ENCODE peak calls at places on chromosomes 13 and 19, in four cellular contexts. One of them, this sample, is unnamed.

GRCh38 chr13:28505543-28506135 is 10.7 kb upstream of the FLT1 start:
- DNase-seq in T1000: no peak
- DNase-seq in astrocyte of the spinal cord: no peak
- DNase-seq in stimulated activated naive CD8-positive, alpha-beta T cell treated with anti-CD3 and anti-CD28 coated beads, Interleukin-15, Interleukin-2, amounts not matched to agents 100 U/mL and 50 U/mL, for 24 hours: no peak
- DNase-seq in this sample: no peak

GRCh38 chr13:47310376-47310775 is 413.5 kb upstream of the HTR2A start:
- DNase-seq in T1000: no peak
- DNase-seq in astrocyte of the spinal cord: no peak
- DNase-seq in stimulated activated naive CD8-positive, alpha-beta T cell treated with anti-CD3 and anti-CD28 coated beads, Interleukin-15, Interleukin-2, amounts not matched to agents 100 U/mL and 50 U/mL, for 24 hours: no peak
- DNase-seq in this sample: peak; percentile 57

GRCh38 chr19:3547301-3547731 is 8.3 kb downstream of the TEKTIP1 start:
- DNase-seq in T1000: no peak
- DNase-seq in astrocyte of the spinal cord: no peak
- DNase-seq in stimulated activated naive CD8-positive, alpha-beta T cell treated with anti-CD3 and anti-CD28 coated beads, Interleukin-15, Interleukin-2, amounts not matched to agents 100 U/mL and 50 U/mL, for 24 hours: peak; percentile 68
- DNase-seq in this sample: no peak

GRCh38 chr13:43298799-43299198 is 275.4 kb downstream of the DNAJC15 start:
- DNase-seq in T1000: no peak
- DNase-seq in astrocyte of the spinal cord: no peak
- DNase-seq in stimulated activated naive CD8-positive, alpha-beta T cell treated with anti-CD3 and anti-CD28 coated beads, Interleukin-15, Interleukin-2, amounts not matched to agents 100 U/mL and 50 U/mL, for 24 hours: no peak
- DNase-seq in this sample: peak; percentile 23

GRCh38 chr13:50460366-50460765 is 383.1 kb downstream of the DLEU7 start:
- DNase-seq in T1000: no peak
- DNase-seq in astrocyte of the spinal cord: no peak
- DNase-seq in stimulated activated naive CD8-positive, alpha-beta T cell treated with anti-CD3 and anti-CD28 coated beads, Interleukin-15, Interleukin-2, amounts not matched to agents 100 U/mL and 50 U/mL, for 24 hours: no peak
- DNase-seq in this sample: peak; percentile 75

GRCh38 chr13:21616880-21617279 is 12.9 kb upstream of the MICU2 start:
- DNase-seq in T1000: no peak
- DNase-seq in astrocyte of the spinal cord: no peak
- DNase-seq in stimulated activated naive CD8-positive, alpha-beta T cell treated with anti-CD3 and anti-CD28 coated beads, Interleukin-15, Interleukin-2, amounts not matched to agents 100 U/mL and 50 U/mL, for 24 hours: no peak
- DNase-seq in this sample: no peak

GRCh38 chr13:50474094-50474654 is 369.3 kb downstream of the DLEU7 start:
- DNase-seq in T1000: no peak
- DNase-seq in astrocyte of the spinal cord: no peak
- DNase-seq in stimulated activated naive CD8-positive, alpha-beta T cell treated with anti-CD3 and anti-CD28 coated beads, Interleukin-15, Interleukin-2, amounts not matched to agents 100 U/mL and 50 U/mL, for 24 hours: no peak
- DNase-seq in this sample: no peak

GRCh38 chr19:34193439-34193838 is 21.1 kb downstream of the LSM14A start:
- DNase-seq in T1000: no peak
- DNase-seq in astrocyte of the spinal cord: no peak
- DNase-seq in stimulated activated naive CD8-positive, alpha-beta T cell treated with anti-CD3 and anti-CD28 coated beads, Interleukin-15, Interleukin-2, amounts not matched to agents 100 U/mL and 50 U/mL, for 24 hours: no peak
- DNase-seq in this sample: no peak

GRCh38 chr13:91347996-91348905 is 764 bp downstream of the MIR17HG start:
- DNase-seq in T1000: no peak
- DNase-seq in astrocyte of the spinal cord: no peak
- DNase-seq in stimulated activated naive CD8-positive, alpha-beta T cell treated with anti-CD3 and anti-CD28 coated beads, Interleukin-15, Interleukin-2, amounts not matched to agents 100 U/mL and 50 U/mL, for 24 hours: peak; percentile 71
- DNase-seq in this sample: peak; percentile 62

GRCh38 chr13:43377149-43377548 is 353.8 kb downstream of the DNAJC15 start:
- DNase-seq in T1000: no peak
- DNase-seq in astrocyte of the spinal cord: no peak
- DNase-seq in stimulated activated naive CD8-positive, alpha-beta T cell treated with anti-CD3 and anti-CD28 coated beads, Interleukin-15, Interleukin-2, amounts not matched to agents 100 U/mL and 50 U/mL, for 24 hours: no peak
- DNase-seq in this sample: peak; percentile 36

GRCh38 chr13:109093988-109094387 is 464.6 kb downstream of the MYO16 start:
- DNase-seq in T1000: no peak
- DNase-seq in astrocyte of the spinal cord: no peak
- DNase-seq in stimulated activated naive CD8-positive, alpha-beta T cell treated with anti-CD3 and anti-CD28 coated beads, Interleukin-15, Interleukin-2, amounts not matched to agents 100 U/mL and 50 U/mL, for 24 hours: no peak
- DNase-seq in this sample: no peak

GRCh38 chr19:1276620-1277007 is 1.3 kb downstream of the FAM174C start:
- DNase-seq in T1000: no peak
- DNase-seq in astrocyte of the spinal cord: no peak
- DNase-seq in stimulated activated naive CD8-positive, alpha-beta T cell treated with anti-CD3 and anti-CD28 coated beads, Interleukin-15, Interleukin-2, amounts not matched to agents 100 U/mL and 50 U/mL, for 24 hours: peak; percentile 53
- DNase-seq in this sample: no peak

GRCh38 chr19:5451494-5451893 is 3.7 kb upstream of the ZNRF4 start:
- DNase-seq in T1000: no peak
- DNase-seq in astrocyte of the spinal cord: no peak
- DNase-seq in stimulated activated naive CD8-positive, alpha-beta T cell treated with anti-CD3 and anti-CD28 coated beads, Interleukin-15, Interleukin-2, amounts not matched to agents 100 U/mL and 50 U/mL, for 24 hours: no peak
- DNase-seq in this sample: no peak

GRCh38 chr13:44045179-44045562 is 165.5 kb downstream of the LACC1 start:
- DNase-seq in T1000: no peak
- DNase-seq in astrocyte of the spinal cord: no peak
- DNase-seq in stimulated activated naive CD8-positive, alpha-beta T cell treated with anti-CD3 and anti-CD28 coated beads, Interleukin-15, Interleukin-2, amounts not matched to agents 100 U/mL and 50 U/mL, for 24 hours: no peak
- DNase-seq in this sample: no peak

GRCh38 chr13:111272117-111272516 is 48.3 kb upstream of the TEX29 start:
- DNase-seq in T1000: no peak
- DNase-seq in astrocyte of the spinal cord: no peak
- DNase-seq in stimulated activated naive CD8-positive, alpha-beta T cell treated with anti-CD3 and anti-CD28 coated beads, Interleukin-15, Interleukin-2, amounts not matched to agents 100 U/mL and 50 U/mL, for 24 hours: no peak
- DNase-seq in this sample: no peak

GRCh38 chr13:43787518-43787891 is 733 bp upstream of the ENOX1 start:
- DNase-seq in T1000: no peak
- DNase-seq in astrocyte of the spinal cord: peak; percentile 9
- DNase-seq in stimulated activated naive CD8-positive, alpha-beta T cell treated with anti-CD3 and anti-CD28 coated beads, Interleukin-15, Interleukin-2, amounts not matched to agents 100 U/mL and 50 U/mL, for 24 hours: no peak
- DNase-seq in this sample: peak; percentile 72

This sample was measured in NCI-H82.